ENCODE peak calls at places on chromosomes 2 and 18, in ten cellular contexts. A, X, W, P, Z, I, M, T, J and R are unnamed samples.

GRCh38 chr18:54360406-54360805 is 2.7 kb downstream of the C18orf54 start:
- DNase-seq in A (no peak), X (no peak), W (no peak), P (no peak), Z (no peak), I (no peak), M (no peak), T (no peak), J (no peak), R (no peak)

GRCh38 chr2:214934006-214934405 is 124.5 kb upstream of the BARD1 start:
- DNase-seq in A (no peak), X (no peak), W (no peak), P (no peak), Z (no peak), I (no peak), M (no peak), T (no peak), J (no peak), R (no peak)

GRCh38 chr2:66689456-66690051 is 254.6 kb downstream of the MEIS1 start:
- DNase-seq in A (no peak), X (no peak), W (no peak), P (no peak), Z (no peak), I (no peak), M (no peak), T (no peak), J (no peak), R (no peak)

GRCh38 chr2:121358291-121358690 is 73.3 kb upstream of the TFCP2L1 start:
- DNase-seq in A (no peak), X (no peak), W (no peak), P (no peak), Z (peak), I (no peak), M (no peak), T (no peak), J (no peak), R (no peak)

GRCh38 chr2:3041841-3042600 is 335.6 kb downstream of the EIPR1 start:
- DNase-seq in A (no peak), X (no peak), W (no peak), P (no peak), Z (no peak), I (no peak), M (no peak), T (no peak), J (no peak), R (peak)

GRCh38 chr2:30269771-30270145 is 38.4 kb downstream of the LBH start:
- DNase-seq in A (no peak), X (no peak), W (no peak), P (no peak), Z (no peak), I (no peak), M (no peak), T (no peak), J (no peak), R (no peak)

GRCh38 chr2:191222952-191223351 is 22.3 kb upstream of the MYO1B start:
- DNase-seq in A (no peak), X (no peak), W (no peak), P (no peak), Z (no peak), I (no peak), M (no peak), T (no peak), J (no peak), R (no peak)

GRCh38 chr2:38467768-38468463 is 90.8 kb upstream of the ATL2 start:
- DNase-seq in A (peak), X (no peak), W (no peak), P (no peak), Z (no peak), I (no peak), M (no peak), T (no peak), J (no peak), R (no peak)

GRCh38 chr2:198253995-198254394 is 449.6 kb downstream of the PLCL1 start:
- DNase-seq in A (no peak), X (no peak), W (no peak), P (no peak), Z (no peak), I (no peak), M (no peak), T (no peak), J (no peak), R (no peak)

GRCh38 chr2:227853765-227854271 is 17.6 kb upstream of the DAW1 start:
- DNase-seq in A (peak), X (no peak), W (no peak), P (no peak), Z (peak), I (no peak), M (no peak), T (no peak), J (no peak), R (no peak)

GRCh38 chr2:110713508-110714362 is 18.6 kb upstream of the ACOXL start:
- DNase-seq in A (peak), X (peak), W (no peak), P (no peak), Z (no peak), I (no peak), M (no peak), T (no peak), J (no peak), R (no peak)

GRCh38 chr2:598043-598802 is 79.0 kb downstream of the TMEM18 start:
- DNase-seq in A (no peak), X (no peak), W (no peak), P (no peak), Z (no peak), I (no peak), M (no peak), T (no peak), J (no peak), R (no peak)

GRCh38 chr2:54166121-54166773 is 50.8 kb downstream of the ACYP2 start:
- DNase-seq in A (peak), X (no peak), W (no peak), P (no peak), Z (no peak), I (no peak), M (no peak), T (no peak), J (no peak), R (no peak)

GRCh38 chr2:40283111-40283909 is 168.6 kb downstream of the SLC8A1 start:
- DNase-seq in A (peak), X (no peak), W (no peak), P (no peak), Z (no peak), I (no peak), M (no peak), T (no peak), J (no peak), R (no peak)

GRCh38 chr18:53261241-53261640 is 921.2 kb downstream of the DCC start:
- DNase-seq in A (no peak), X (no peak), W (no peak), P (no peak), Z (no peak), I (no peak), M (no peak), T (no peak), J (no peak), R (no peak)

GRCh38 chr2:176187306-176188217 is 906 bp upstream of the HOXD1 start:
- DNase-seq in A (no peak), X (no peak), W (no peak), P (no peak), Z (no peak), I (peak), M (no peak), T (no peak), J (no peak), R (no peak)

GRCh38 chr2:95021015-95021399 is 4.5 kb upstream of the MAL start:
- DNase-seq in A (no peak), X (no peak), W (no peak), P (no peak), Z (peak), I (no peak), M (no peak), T (no peak), J (no peak), R (no peak)

GRCh38 chr2:112077814-112078213 is 22.7 kb downstream of the TMEM87B start:
- DNase-seq in A (peak), X (no peak), W (no peak), P (no peak), Z (no peak), I (no peak), M (no peak), T (no peak), J (no peak), R (no peak)

GRCh38 chr2:181070119-181070833 is 89.9 kb downstream of the UBE2E3 start:
- DNase-seq in A (peak), X (no peak), W (no peak), P (no peak), Z (no peak), I (no peak), M (peak), T (no peak), J (no peak), R (no peak)

GRCh38 chr2:181074457-181074856 is 94.1 kb downstream of the UBE2E3 start:
- DNase-seq in A (peak), X (no peak), W (no peak), P (no peak), Z (no peak), I (no peak), M (peak), T (no peak), J (no peak), R (no peak)

GRCh38 chr2:181073896-181074295 is 93.5 kb downstream of the UBE2E3 start:
- DNase-seq in A (no peak), X (no peak), W (no peak), P (no peak), Z (no peak), I (no peak), M (no peak), T (no peak), J (no peak), R (no peak)

GRCh38 chr2:181070834-181071200 is 90.4 kb downstream of the UBE2E3 start:
- DNase-seq in A (no peak), X (no peak), W (no peak), P (no peak), Z (no peak), I (no peak), M (no peak), T (no peak), J (no peak), R (no peak)

DNA sequence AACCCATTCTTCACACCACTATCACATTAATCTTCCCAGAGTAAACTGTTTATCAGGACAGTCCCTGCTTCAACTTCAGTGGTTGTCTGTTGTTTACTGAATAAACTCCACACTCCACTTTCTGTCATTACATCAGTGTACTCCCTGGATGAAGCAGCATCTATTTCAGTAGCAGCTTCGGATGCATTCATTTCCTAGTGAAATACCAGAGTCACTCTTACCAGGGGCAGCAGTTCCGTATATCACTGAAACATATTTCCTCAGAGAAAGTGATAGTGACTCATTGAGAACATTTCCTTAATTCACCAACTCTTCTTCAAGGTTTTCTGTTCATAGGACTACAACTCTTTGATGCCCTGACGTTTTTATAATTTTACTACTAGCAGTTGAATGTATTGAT is 92.1 kb downstream of the UBE2E3 start:
- DNase-seq in A (peak), X (no peak), W (no peak), P (no peak), Z (no peak), I (no peak), M (peak), T (no peak), J (no peak), R (no peak)
- TF ChIP-seq CTCF in A (no peak), X (no peak), W (no peak), P (no peak), Z (no peak), I (no peak), M (no peak), T (no peak), J (no peak), R (no peak)

DNA sequence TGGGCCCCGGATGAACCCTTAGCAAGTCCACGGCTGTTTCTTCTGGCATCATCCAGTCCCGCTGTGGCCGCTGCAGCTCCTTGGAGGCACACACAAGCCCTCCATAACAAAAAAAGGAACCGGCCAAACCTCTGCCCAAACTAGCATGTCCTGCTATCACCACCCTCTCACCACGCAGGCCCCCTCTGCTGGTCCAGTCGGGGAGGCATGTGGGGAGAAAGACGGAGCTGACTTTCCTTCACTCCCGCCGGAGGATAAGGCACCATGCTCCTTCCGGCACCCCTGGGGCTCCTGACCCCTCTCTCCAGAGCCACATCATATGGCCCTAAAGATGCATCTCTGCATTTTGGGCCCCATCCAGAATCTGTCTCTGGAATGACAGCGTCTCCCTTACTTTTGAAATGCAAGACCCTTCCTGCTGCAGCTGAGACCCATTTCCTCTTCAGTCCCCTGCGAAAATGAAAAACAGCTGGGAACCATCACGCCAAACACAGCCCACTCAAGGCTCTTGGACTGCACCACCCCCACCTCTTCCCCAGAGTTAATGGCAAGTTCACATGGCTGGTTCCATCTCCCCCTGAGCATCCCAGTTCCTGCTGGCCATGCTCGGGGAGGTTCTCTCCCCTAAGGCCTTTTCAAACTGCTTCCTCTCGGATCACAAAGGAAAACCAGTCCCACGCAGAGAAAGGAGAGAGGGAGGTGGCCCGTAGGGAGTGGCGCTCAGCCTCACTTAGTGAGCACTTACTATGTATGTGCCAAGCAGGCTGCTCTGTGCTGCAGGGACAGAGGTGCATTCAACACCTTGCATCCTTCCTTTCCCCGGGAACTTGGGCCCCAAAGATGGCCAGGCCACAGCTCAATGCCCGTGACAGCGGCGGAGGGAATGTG is 35.2 kb upstream of the MLPH start:
- DNase-seq in A (no peak), X (no peak), W (no peak), P (no peak), Z (no peak), I (no peak), M (peak), T (no peak), J (no peak), R (no peak)
- TF ChIP-seq CTCF in A (no peak), X (no peak), W (no peak), P (no peak), Z (no peak), I (no peak), M (peak), T (no peak), J (peak), R (no peak)

GRCh38 chr2:45001629-45002385 is 7.4 kb downstream of the SIX2 start:
- DNase-seq in A (no peak), X (no peak), W (no peak), P (no peak), Z (no peak), I (no peak), M (no peak), T (no peak), J (no peak), R (no peak)
- TF ChIP-seq CTCF in A (no peak), X (no peak), W (no peak), P (no peak), Z (no peak), I (no peak), M (no peak), T (no peak), J (peak), R (no peak)

DNA sequence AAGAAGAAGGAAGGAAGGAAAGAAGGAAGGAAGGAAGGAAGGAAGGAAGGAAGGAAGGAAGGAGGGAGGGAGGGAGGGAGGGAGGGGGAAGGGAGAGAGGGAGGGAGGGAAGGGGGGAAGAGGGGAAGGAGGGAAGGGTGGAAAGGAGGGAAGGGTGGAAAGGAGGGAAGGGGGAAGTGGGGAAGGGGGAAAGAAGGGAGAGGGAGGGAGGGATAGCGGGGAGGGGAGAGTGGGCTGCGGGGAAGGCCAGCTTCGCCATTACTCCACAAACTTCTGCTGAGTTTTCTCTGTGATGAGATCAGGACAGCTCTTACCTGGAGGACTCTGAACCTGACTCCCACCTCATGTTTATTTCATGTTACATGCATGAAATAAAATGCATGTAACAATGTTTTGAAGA is 601.5 kb upstream of the FSHR start:
- DNase-seq in A (no peak), X (no peak), W (no peak), P (no peak), Z (no peak), I (no peak), M (no peak), T (no peak), J (no peak), R (no peak)
- TF ChIP-seq CTCF in A (no peak), X (no peak), W (no peak), P (no peak), Z (no peak), I (no peak), M (no peak), T (no peak), J (no peak), R (no peak)